ENCODE peak calls at places on chromosomes 12 and 14, in eight cellular contexts. One of them, this sample, is unnamed.

GRCh38 chr14:105487449-105487985 is 831 bp downstream of the CRIP1 start:
- DNase-seq in NCI-H146: peak; percentile 54
- DNase-seq in SW480: no peak
- DNase-seq in RWPE1: no peak
- DNase-seq in NCI-H1417: no peak
- DNase-seq in EL: no peak
- DNase-seq in sciatic nerve: no peak
- DNase-seq in CD14-positive monocyte: peak; percentile 84
- DNase-seq in this sample: no peak

GRCh38 chr12:112517730-112518129 is 99.0 kb downstream of the PTPN11 start:
- DNase-seq in NCI-H146: no peak
- DNase-seq in SW480: no peak
- DNase-seq in RWPE1: no peak
- DNase-seq in NCI-H1417: no peak
- DNase-seq in EL: no peak
- DNase-seq in sciatic nerve: no peak
- DNase-seq in CD14-positive monocyte: no peak
- DNase-seq in this sample: no peak

GRCh38 chr14:72962829-72963312 is 36.6 kb downstream of the DCAF4 start:
- DNase-seq in NCI-H146: peak; percentile 57
- DNase-seq in SW480: peak; percentile 93
- DNase-seq in RWPE1: peak; percentile 84
- DNase-seq in NCI-H1417: no peak
- DNase-seq in EL: peak; percentile 88
- DNase-seq in sciatic nerve: no peak
- DNase-seq in CD14-positive monocyte: no peak
- DNase-seq in this sample: peak; percentile 87

GRCh38 chr12:69900720-69901131 is 75.7 kb downstream of the MYRFL start:
- DNase-seq in NCI-H146: peak; percentile 84
- DNase-seq in SW480: peak; percentile 64
- DNase-seq in RWPE1: peak; percentile 47
- DNase-seq in NCI-H1417: peak; percentile 92
- DNase-seq in EL: peak; percentile 63
- DNase-seq in sciatic nerve: peak; percentile 85
- DNase-seq in CD14-positive monocyte: peak; percentile 49
- DNase-seq in this sample: peak; percentile 64

GRCh38 chr12:101018540-101018939 is 191.5 kb downstream of the SLC5A8 start:
- DNase-seq in NCI-H146: no peak
- DNase-seq in SW480: peak; percentile 40
- DNase-seq in RWPE1: peak; percentile 90
- DNase-seq in NCI-H1417: no peak
- DNase-seq in EL: peak; percentile 93
- DNase-seq in sciatic nerve: no peak
- DNase-seq in CD14-positive monocyte: no peak
- DNase-seq in this sample: peak; percentile 96

GRCh38 chr12:104215638-104216297 is at the start of gene TXNRD1:
- DNase-seq in NCI-H146: no peak
- DNase-seq in SW480: peak; percentile 67
- DNase-seq in RWPE1: peak; percentile 72
- DNase-seq in NCI-H1417: no peak
- DNase-seq in EL: peak; percentile 78
- DNase-seq in sciatic nerve: peak; percentile 86
- DNase-seq in CD14-positive monocyte: peak; percentile 81
- DNase-seq in this sample: peak; percentile 55

GRCh38 chr12:69996722-69997121 is 171.7 kb downstream of the MYRFL start:
- DNase-seq in NCI-H146: no peak
- DNase-seq in SW480: no peak
- DNase-seq in RWPE1: no peak
- DNase-seq in NCI-H1417: no peak
- DNase-seq in EL: no peak
- DNase-seq in sciatic nerve: no peak
- DNase-seq in CD14-positive monocyte: no peak
- DNase-seq in this sample: no peak

GRCh38 chr14:101313268-101313667 is 248.0 kb upstream of the DIO3 start:
- DNase-seq in NCI-H146: no peak
- DNase-seq in SW480: no peak
- DNase-seq in RWPE1: no peak
- DNase-seq in NCI-H1417: no peak
- DNase-seq in EL: no peak
- DNase-seq in sciatic nerve: no peak
- DNase-seq in CD14-positive monocyte: no peak
- DNase-seq in this sample: no peak

GRCh38 chr12:6700646-6701051 is at the start of gene PIANP:
- DNase-seq in NCI-H146: peak; percentile 79
- DNase-seq in SW480: no peak
- DNase-seq in RWPE1: peak; percentile 38
- DNase-seq in NCI-H1417: peak; percentile 3
- DNase-seq in EL: peak; percentile 33
- DNase-seq in sciatic nerve: peak; percentile 72
- DNase-seq in CD14-positive monocyte: no peak
- DNase-seq in this sample: no peak

GRCh38 chr12:1171657-1172056 is 180.6 kb downstream of the ERC1 start:
- DNase-seq in NCI-H146: peak; percentile 93
- DNase-seq in SW480: peak; percentile 40
- DNase-seq in RWPE1: peak; percentile 13
- DNase-seq in NCI-H1417: peak; percentile 88
- DNase-seq in EL: no peak
- DNase-seq in sciatic nerve: no peak
- DNase-seq in CD14-positive monocyte: no peak
- DNase-seq in this sample: peak; percentile 60

GRCh38 chr12:124240493-124240892 is 54.4 kb upstream of the RFLNA start:
- DNase-seq in NCI-H146: peak; percentile 30
- DNase-seq in SW480: peak; percentile 9
- DNase-seq in RWPE1: peak; percentile 29
- DNase-seq in NCI-H1417: peak; percentile 45
- DNase-seq in EL: peak; percentile 40
- DNase-seq in sciatic nerve: no peak
- DNase-seq in CD14-positive monocyte: no peak
- DNase-seq in this sample: no peak

GRCh38 chr12:16424531-16424930 is 77.1 kb downstream of the MGST1 start:
- DNase-seq in NCI-H146: no peak
- DNase-seq in SW480: no peak
- DNase-seq in RWPE1: no peak
- DNase-seq in NCI-H1417: no peak
- DNase-seq in EL: no peak
- DNase-seq in sciatic nerve: no peak
- DNase-seq in CD14-positive monocyte: no peak
- DNase-seq in this sample: no peak

GRCh38 chr12:49934505-49934904 is 16.0 kb upstream of the AQP2 start:
- DNase-seq in NCI-H146: no peak
- DNase-seq in SW480: no peak
- DNase-seq in RWPE1: no peak
- DNase-seq in NCI-H1417: no peak
- DNase-seq in EL: no peak
- DNase-seq in sciatic nerve: no peak
- DNase-seq in CD14-positive monocyte: no peak
- DNase-seq in this sample: no peak

GRCh38 chr14:33842299-33842698 is 108.6 kb downstream of the EGLN3 start:
- DNase-seq in NCI-H146: no peak
- DNase-seq in SW480: peak; percentile 32
- DNase-seq in RWPE1: peak; percentile 68
- DNase-seq in NCI-H1417: no peak
- DNase-seq in EL: no peak
- DNase-seq in sciatic nerve: no peak
- DNase-seq in CD14-positive monocyte: no peak
- DNase-seq in this sample: peak; percentile 96

This sample was measured in bronchial epithelial cell.